ENCODE peak calls at places on chromosomes 1 and 21, in four cellular contexts. O, H, W and C are unnamed samples.

GRCh38 chr1:184764483-184764882 is 9.8 kb upstream of the EDEM3 start:
- DNase-seq in H (no peak), W (no peak), O (no peak), C (no peak)

GRCh38 chr1:44655609-44656008 is 18.7 kb downstream of the TMEM53 start:
- DNase-seq in H (peak; percentile 17), O (peak; percentile 34), W (peak; percentile 61), C (no peak)

GRCh38 chr1:204826970-204827369 is 43.7 kb upstream of the NFASC start:
- DNase-seq in W (peak; percentile 99), O (peak; percentile 27), H (no peak), C (no peak)

GRCh38 chr1:10948463-10948775 is 64.0 kb upstream of the TARDBP start:
- DNase-seq in W (peak; percentile 95), H (no peak), O (no peak), C (no peak)

GRCh38 chr21:35256468-35256988 is 207.4 kb upstream of the RUNX1 start:
- DNase-seq in O (peak; percentile 29), W (no peak), H (no peak), C (peak; percentile 76)

GRCh38 chr1:227789881-227790400 is 25.5 kb upstream of the PRSS38 start:
- DNase-seq in W (no peak), O (no peak), H (no peak), C (no peak)

GRCh38 chr1:243475966-243476365 is 220.1 kb downstream of the SDCCAG8 start:
- DNase-seq in W (peak; percentile 74), O (no peak), H (no peak), C (no peak)

GRCh38 chr21:41562101-41563000 is 54.4 kb upstream of the TMPRSS2 start:
- DNase-seq in O (no peak), H (no peak), W (no peak), C (no peak)

GRCh38 chr1:72481420-72481819 is 199.1 kb upstream of the NEGR1 start:
- DNase-seq in H (peak; percentile 24), W (no peak), O (no peak), C (no peak)

GRCh38 chr1:23875382-23875781 is 7.3 kb upstream of the FUCA1 start:
- DNase-seq in O (no peak), W (no peak), H (no peak), C (no peak)

GRCh38 chr1:166307261-166308188 is 140.7 kb upstream of the FAM78B start:
- DNase-seq in O (no peak), W (peak; percentile 7), H (no peak), C (no peak)

GRCh38 chr1:46478721-46479485 is 10.7 kb upstream of the DMBX1 start:
- DNase-seq in O (no peak), H (no peak), W (peak; percentile 63), C (no peak)

GRCh38 chr1:180521474-180522203 is 19.3 kb upstream of the ACBD6 start:
- DNase-seq in H (no peak), O (peak; percentile 86), W (no peak), C (no peak)

GRCh38 chr1:150009604-150010387 is 730 bp downstream of the OTUD7B start:
- DNase-seq in H (no peak), O (peak; percentile 35), W (peak; percentile 56), C (peak; percentile 48)

GRCh38 chr1:10791117-10791951 is 5.1 kb downstream of the CASZ1 start:
- DNase-seq in W (no peak), O (no peak), H (no peak), C (no peak)

GRCh38 chr1:3442901-3443300 is 11.6 kb upstream of the ARHGEF16 start:
- DNase-seq in H (no peak), O (no peak), W (no peak), C (no peak)

GRCh38 chr1:6949991-6950765 is 164.9 kb downstream of the CAMTA1 start:
- DNase-seq in H (no peak), O (no peak), W (peak; percentile 84), C (no peak)

GRCh38 chr1:204746838-204747442 is 61.4 kb upstream of the LRRN2 start:
- DNase-seq in O (peak; percentile 40), W (peak; percentile 85), H (peak; percentile 54), C (no peak)

GRCh38 chr1:184686540-184686939 is 68.1 kb downstream of the EDEM3 start:
- DNase-seq in O (peak; percentile 19), H (no peak), W (no peak), C (no peak)

GRCh38 chr1:64033667-64034215 is 169.7 kb upstream of the UBE2U start:
- DNase-seq in H (no peak), W (no peak), O (no peak), C (no peak)

GRCh38 chr1:178354816-178355215 is 141.9 kb downstream of the CLEC20A start:
- DNase-seq in O (no peak), W (no peak), H (no peak), C (no peak)

GRCh38 chr1:166789286-166789685 is 50.0 kb upstream of the POGK start:
- DNase-seq in O (no peak), H (no peak), W (no peak), C (no peak)

GRCh38 chr1:43705334-43705733 is 2.0 kb upstream of the ST3GAL3 start:
- DNase-seq in H (no peak), W (no peak), O (no peak), C (no peak)

GRCh38 chr21:44571844-44572782 is 1.4 kb upstream of the KRTAP10-4 start:
- DNase-seq in H (no peak), O (no peak), W (no peak), C (no peak)

GRCh38 chr1:110098222-110099026 is 13.8 kb upstream of the UBL4B start:
- DNase-seq in W (no peak), O (no peak), H (no peak), C (no peak)

GRCh38 chr1:54885237-54885679 is 1.7 kb downstream of the DHCR24 start:
- DNase-seq in W (no peak), O (no peak), H (no peak), C (no peak)

GRCh38 chr1:220751130-220751529 is 3.0 kb downstream of the MTARC2 start:
- DNase-seq in O (no peak), H (no peak), W (no peak), C (no peak)

GRCh38 chr1:57124768-57125446 is 159.1 kb upstream of the C8B start:
- DNase-seq in W (no peak), O (no peak), H (no peak), C (no peak)

GRCh38 chr1:35136780-35137179 is 56.2 kb downstream of the SFPQ start:
- DNase-seq in W (no peak), H (no peak), O (no peak), C (no peak)

GRCh38 chr1:213371769-213372619 is 321.0 kb downstream of the RPS6KC1 start:
- DNase-seq in H (no peak), O (peak; percentile 99), W (no peak), C (no peak)

GRCh38 chr1:213376862-213377372 is 325.9 kb downstream of the RPS6KC1 start:
- DNase-seq in W (no peak), H (no peak), O (peak; percentile 66), C (no peak)

GRCh38 chr1:213375002-213375401 is 324.0 kb downstream of the RPS6KC1 start:
- DNase-seq in O (no peak), W (no peak), H (no peak), C (no peak)

GRCh38 chr1:213370523-213370922 is 319.5 kb downstream of the RPS6KC1 start:
- DNase-seq in H (no peak), W (no peak), O (no peak), C (no peak)

GRCh38 chr1:213374369-213374768 is 323.3 kb downstream of the RPS6KC1 start:
- DNase-seq in H (peak; percentile 72), O (peak; percentile 73), W (peak; percentile 72), C (no peak)
- TF ChIP-seq CTCF in H (peak; percentile 93), O (peak; percentile 82), W (peak; percentile 69), C (peak; percentile 86)

GRCh38 chr1:230113605-230114241 is 46.7 kb downstream of the GALNT2 start:
- DNase-seq in H (no peak), W (no peak), O (no peak), C (peak; percentile 79)

GRCh38 chr1:230112782-230113181 is 45.7 kb downstream of the GALNT2 start:
- DNase-seq in H (no peak), W (no peak), O (no peak), C (no peak)

GRCh38 chr1:230113230-230113604 is 46.2 kb downstream of the GALNT2 start:
- DNase-seq in O (no peak), W (no peak), H (no peak), C (no peak)

GRCh38 chr1:230110971-230111370 is 43.9 kb downstream of the GALNT2 start:
- DNase-seq in W (no peak), O (no peak), H (no peak), C (no peak)

DNA sequence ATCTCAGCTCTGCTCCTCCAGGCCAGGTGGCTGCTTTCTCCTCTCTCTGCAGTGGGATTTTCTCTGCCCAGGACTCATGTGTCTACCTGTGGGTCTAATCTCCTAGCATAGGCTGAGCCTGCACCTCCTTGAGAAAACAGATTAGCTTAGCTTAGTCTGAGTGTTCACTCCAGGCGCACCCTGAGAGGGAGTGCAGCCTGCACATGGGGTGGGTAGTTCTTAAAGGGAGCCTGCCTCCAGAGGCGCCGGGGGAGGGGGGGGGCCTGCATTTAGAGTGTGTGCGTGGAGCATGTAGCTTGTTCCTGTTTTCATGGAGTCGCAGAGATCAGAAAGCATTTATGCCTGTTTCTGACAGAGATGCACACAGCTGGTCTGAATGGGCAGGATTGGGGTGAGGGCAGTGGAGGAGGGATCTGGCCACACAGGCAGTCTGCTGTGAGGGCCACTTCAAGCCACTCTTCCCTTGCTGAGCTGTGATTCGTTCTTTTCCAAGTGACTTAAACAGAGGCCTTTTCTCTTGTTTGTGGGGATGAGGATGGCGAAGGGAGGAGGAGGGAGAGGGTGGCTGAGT is 45.2 kb downstream of the GALNT2 start:
- DNase-seq in H (peak; percentile 50), O (no peak), W (peak; percentile 80), C (no peak)
- H3K36me3 ChIP-seq in H (peaks cover 76% of the 10 kb centered on the region), O (no peaks in the 10 kb centered on the region), W (peaks cover 7% of the 10 kb centered on the region), C (no peaks in the 10 kb centered on the region)

DNA sequence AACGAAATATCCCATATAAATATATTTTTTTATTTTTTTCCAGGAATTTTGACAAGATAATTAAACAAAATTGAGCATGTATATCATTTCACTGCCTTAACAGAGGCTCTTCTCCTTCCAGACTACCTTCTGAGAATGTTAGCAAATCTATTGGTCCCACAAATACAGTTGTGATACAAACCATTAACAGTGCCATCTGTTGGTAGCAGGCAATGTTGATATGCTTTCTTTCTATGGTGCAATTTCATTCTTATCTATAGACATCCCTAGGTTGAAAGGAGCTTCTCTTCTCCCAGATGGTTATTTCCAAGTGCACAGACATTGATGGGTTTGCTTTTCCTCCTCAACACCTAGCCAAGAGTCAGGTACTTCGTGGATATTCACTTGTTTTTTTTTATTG is 303.6 kb downstream of the USH2A start:
- DNase-seq in W (peak; percentile 22), H (no peak), O (peak; percentile 11), C (no peak)
- TF ChIP-seq CTCF in W (peak; percentile 72), H (peak; percentile 40), O (peak; percentile 56), C (peak; percentile 60)

GRCh38 chr1:209838537-209838936 is 10.8 kb downstream of the UTP25 start:
- DNase-seq in H (no peak), W (no peak), O (peak; percentile 38), C (no peak)
- H3K36me3 ChIP-seq in H (peaks cover 98% of the 10 kb centered on the region), W (peaks cover 69% of the 10 kb centered on the region), O (peaks cover 90% of the 10 kb centered on the region), C (peaks cover 13% of the 10 kb centered on the region)

GRCh38 chr1:209076688-209077087 is 506.8 kb upstream of the CAMK1G start:
- DNase-seq in W (peak; percentile 47), O (no peak), H (peak; percentile 16), C (no peak)
- TF ChIP-seq CTCF in W (peak; percentile 91), O (peak; percentile 40), H (peak; percentile 61), C (peak; percentile 21)

GRCh38 chr1:28933918-28934317 is 19.5 kb downstream of the EPB41 start:
- DNase-seq in H (no peak), W (no peak), O (no peak), C (no peak)
- H3K36me3 ChIP-seq in H (no peaks in the 10 kb centered on the region), W (no peaks in the 10 kb centered on the region), O (no peaks in the 10 kb centered on the region), C (no peaks in the 10 kb centered on the region)

GRCh38 chr1:18949689-18950414 is 6.6 kb downstream of the IFFO2 start:
- DNase-seq in O (peak; percentile 48), W (peak; percentile 74), H (no peak), C (no peak)
- TF ChIP-seq CTCF in O (peak; percentile 45), W (peak; percentile 48), H (no peak), C (peak; percentile 16)